ENCODE peak calls at places on chromosomes 3 and 15, in four cellular contexts. Y, T, J and V are unnamed samples.
A peak's percentile ranks its signal among the peaks of the same experiment; 100 is the strongest.

GRCh38 chr3:188214442-188214841 is 60.5 kb downstream of the LPP start:
- DNase-seq in Y (no peak), T (no peak), J (no peak), V (peak; percentile 74)

GRCh38 chr3:71129611-71130515 is 453.7 kb downstream of the FOXP1 start:
- DNase-seq in Y (peak; percentile 28), T (peak; percentile 72), J (no peak), V (no peak)

GRCh38 chr3:129690406-129690805 is 83.9 kb upstream of the PLXND1 start:
- DNase-seq in Y (peak; percentile 33), T (peak; percentile 50), J (no peak), V (peak; percentile 68)

GRCh38 chr15:51493892-51494291 is 128.7 kb downstream of the DMXL2 start:
- DNase-seq in Y (no peak), T (no peak), J (no peak), V (no peak)

GRCh38 chr3:98269846-98270245 is 5.8 kb downstream of the OR5H6 start:
- DNase-seq in Y (no peak), T (no peak), J (no peak), V (no peak)

GRCh38 chr3:499362-499761 is 302.8 kb downstream of the CHL1 start:
- DNase-seq in Y (no peak), T (no peak), J (no peak), V (no peak)

GRCh38 chr3:139937674-139938279 is 2.8 kb downstream of the CLSTN2 start:
- DNase-seq in Y (peak; percentile 80), T (peak; percentile 53), J (peak; percentile 56), V (peak; percentile 44)

GRCh38 chr15:55915876-55916567 is 77.4 kb downstream of the NEDD4 start:
- DNase-seq in Y (no peak), T (no peak), J (no peak), V (no peak)

GRCh38 chr3:193857996-193858395 is 265.0 kb downstream of the OPA1 start:
- DNase-seq in Y (no peak), T (no peak), J (no peak), V (no peak)

GRCh38 chr3:55143928-55144671 is 216.2 kb upstream of the LRTM1 start:
- DNase-seq in Y (no peak), T (peak; percentile 73), J (no peak), V (no peak)

GRCh38 chr15:40055576-40056293 is 16.8 kb upstream of the SRP14 start:
- DNase-seq in Y (no peak), T (no peak), J (peak; percentile 90), V (no peak)

GRCh38 chr3:10008588-10009344 is 17.5 kb upstream of the FANCD2 start:
- DNase-seq in Y (peak; percentile 92), T (peak; percentile 66), J (peak; percentile 92), V (peak; percentile 42)

GRCh38 chr15:27681038-27681437 is 418.1 kb downstream of the OCA2 start:
- DNase-seq in Y (no peak), T (no peak), J (no peak), V (peak; percentile 71)

GRCh38 chr3:49638445-49638844 is 35.7 kb upstream of the APEH start:
- DNase-seq in Y (no peak), T (peak; percentile 42), J (no peak), V (no peak)

GRCh38 chr3:188037116-188037718 is 116.7 kb upstream of the LPP start:
- DNase-seq in Y (peak; percentile 52), T (no peak), J (no peak), V (peak; percentile 42)

GRCh38 chr3:171556574-171557145 is 96.5 kb upstream of the TNIK start:
- DNase-seq in Y (no peak), T (no peak), J (no peak), V (no peak)

GRCh38 chr15:22950211-22950990 is 29.8 kb downstream of the CYFIP1 start:
- DNase-seq in Y (no peak), T (no peak), J (no peak), V (no peak)

GRCh38 chr3:136632625-136633081 is 119.5 kb downstream of the STAG1 start:
- DNase-seq in Y (no peak), T (no peak), J (no peak), V (no peak)

GRCh38 chr15:32091505-32092380 is 61.4 kb downstream of the CHRNA7 start:
- DNase-seq in Y (no peak), T (no peak), J (no peak), V (no peak)

GRCh38 chr3:49153349-49153912 is 12.7 kb downstream of the CCDC71 start:
- DNase-seq in Y (no peak), T (no peak), J (no peak), V (no peak)

GRCh38 chr3:122992628-122993570 is 34.7 kb downstream of the SEMA5B start:
- DNase-seq in Y (peak; percentile 40), T (no peak), J (peak; percentile 83), V (peak; percentile 46)

GRCh38 chr3:28215407-28215806 is 26.0 kb upstream of the CMC1 start:
- DNase-seq in Y (no peak), T (no peak), J (no peak), V (no peak)

GRCh38 chr3:2354702-2355101 is 256.0 kb downstream of the CNTN4 start:
- DNase-seq in Y (no peak), T (no peak), J (no peak), V (peak; percentile 48)

GRCh38 chr15:98419173-98419814 is 229.0 kb upstream of the IGF1R start:
- DNase-seq in Y (no peak), T (no peak), J (no peak), V (no peak)

GRCh38 chr15:41022487-41023090 is 69.3 kb downstream of the CHAC1 start:
- DNase-seq in Y (peak; percentile 36), T (peak; percentile 43), J (no peak), V (peak; percentile 47)

GRCh38 chr15:99092554-99093172 is 12.2 kb upstream of the SYNM start:
- DNase-seq in Y (no peak), T (no peak), J (no peak), V (no peak)

GRCh38 chr3:71461749-71462483 is 121.6 kb downstream of the FOXP1 start:
- DNase-seq in Y (no peak), T (no peak), J (no peak), V (no peak)

GRCh38 chr3:111809196-111809595 is 49.9 kb upstream of the PHLDB2 start:
- DNase-seq in Y (no peak), T (peak; percentile 78), J (no peak), V (no peak)

GRCh38 chr3:76715426-76715825 is 324.5 kb upstream of the ROBO2 start:
- DNase-seq in Y (no peak), T (no peak), J (no peak), V (no peak)

GRCh38 chr3:149536429-149536828 is 61.9 kb downstream of the TM4SF4 start:
- DNase-seq in Y (peak; percentile 59), T (peak; percentile 37), J (peak; percentile 74), V (no peak)

GRCh38 chr3:102536479-102536878 is 101.7 kb downstream of the ZPLD1 start:
- DNase-seq in Y (no peak), T (peak; percentile 16), J (no peak), V (peak; percentile 15)

GRCh38 chr3:120350431-120350941 is 1.3 kb upstream of the LRRC58 start:
- DNase-seq in Y (peak; percentile 38), T (no peak), J (no peak), V (no peak)

GRCh38 chr3:111610189-111610588 is 15.0 kb upstream of the ZBED2 start:
- DNase-seq in Y (no peak), T (no peak), J (no peak), V (no peak)

GRCh38 chr3:126850370-126851085 is 132.4 kb upstream of the PLXNA1 start:
- DNase-seq in Y (no peak), T (peak; percentile 57), J (no peak), V (no peak)

DNA sequence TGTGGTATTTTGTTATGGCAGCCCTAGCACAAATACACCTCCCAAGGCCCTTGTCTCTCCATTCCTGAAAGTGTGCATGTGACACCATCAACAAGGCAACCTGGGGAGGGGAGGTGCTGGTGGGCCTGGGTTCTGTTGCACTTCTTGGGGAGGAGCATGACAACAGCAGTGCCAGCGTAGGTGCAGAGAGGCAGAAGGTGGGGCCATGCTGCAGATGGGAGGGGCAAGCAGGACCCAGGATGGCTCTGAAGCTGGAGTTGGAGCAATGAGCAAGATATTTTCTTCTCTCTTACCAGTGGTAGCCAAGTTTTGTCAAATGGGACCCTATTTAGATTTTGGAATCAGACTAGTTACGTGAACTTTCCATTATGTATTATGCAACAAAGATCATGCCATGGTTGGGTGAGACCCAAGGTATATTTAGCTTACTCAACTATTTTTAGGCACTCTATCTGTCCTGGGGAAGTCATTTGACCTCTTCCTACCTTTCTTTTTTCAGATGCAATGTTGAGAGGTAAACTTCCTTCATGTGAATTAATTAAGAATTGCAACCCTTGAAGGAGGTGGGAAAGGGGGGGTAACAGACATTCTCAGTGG is 3.4 kb downstream of the FYCO1 start:
- DNase-seq in Y (no peak), T (no peak), J (no peak), V (peak; percentile 19)
- H3K27ac ChIP-seq in Y (no peak overlapping the region), T (no peak overlapping the region), J (peak overlapping the region; percentile 99), V (peak overlapping the region; percentile 98)

GRCh38 chr3:183222631-183223030 is 30.4 kb upstream of the B3GNT5 start:
- DNase-seq in Y (no peak), T (no peak), J (no peak), V (no peak)

GRCh38 chr3:183218826-183219225 is 34.2 kb upstream of the B3GNT5 start:
- DNase-seq in Y (no peak), T (no peak), J (no peak), V (no peak)

GRCh38 chr3:183224180-183224579 is 28.9 kb upstream of the B3GNT5 start:
- DNase-seq in Y (no peak), T (no peak), J (no peak), V (no peak)

GRCh38 chr3:183217548-183218321 is 35.3 kb upstream of the B3GNT5 start:
- DNase-seq in Y (no peak), T (no peak), J (no peak), V (no peak)

DNA sequence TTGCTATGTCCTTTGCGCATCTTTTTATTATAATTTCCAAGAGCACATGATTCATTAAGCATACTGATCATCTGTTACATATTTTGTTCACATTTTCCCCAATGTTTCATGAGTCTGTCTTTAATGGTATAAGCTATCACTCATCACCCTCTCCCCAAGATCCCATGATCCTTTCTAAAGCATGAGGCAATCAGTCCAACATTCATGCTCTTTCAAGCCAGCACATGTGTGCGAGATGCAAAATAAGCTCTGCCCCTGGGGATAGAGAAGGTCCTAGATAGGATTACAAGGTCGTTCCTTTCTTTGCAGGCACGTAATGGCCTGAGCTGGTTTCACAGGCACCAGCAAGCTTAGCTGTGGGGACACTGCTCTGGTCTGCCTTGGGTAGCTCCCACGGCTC is 32.2 kb upstream of the B3GNT5 start:
- DNase-seq in Y (no peak), T (no peak), J (no peak), V (no peak)
- H3K36me3 ChIP-seq in Y (no peaks in the 10 kb centered on the region), T (no peaks in the 10 kb centered on the region), J (no peaks in the 10 kb centered on the region), V (no peaks in the 10 kb centered on the region)

GRCh38 chr3:99902091-99902490 is 84.4 kb downstream of the CMSS1 start:
- DNase-seq in Y (no peak), T (peak; percentile 29), J (no peak), V (no peak)
- H3K4me3 ChIP-seq in Y (no peak overlapping the region), T (no peak overlapping the region), J (no peak overlapping the region), V (no peak overlapping the region)

GRCh38 chr3:169907944-169908343 is 3.4 kb upstream of the SAMD7 start:
- DNase-seq in Y (no peak), T (no peak), J (no peak), V (no peak)
- H3K27ac ChIP-seq in Y (no peak overlapping the region), T (no peak overlapping the region), J (no peak overlapping the region), V (no peak overlapping the region)

DNA sequence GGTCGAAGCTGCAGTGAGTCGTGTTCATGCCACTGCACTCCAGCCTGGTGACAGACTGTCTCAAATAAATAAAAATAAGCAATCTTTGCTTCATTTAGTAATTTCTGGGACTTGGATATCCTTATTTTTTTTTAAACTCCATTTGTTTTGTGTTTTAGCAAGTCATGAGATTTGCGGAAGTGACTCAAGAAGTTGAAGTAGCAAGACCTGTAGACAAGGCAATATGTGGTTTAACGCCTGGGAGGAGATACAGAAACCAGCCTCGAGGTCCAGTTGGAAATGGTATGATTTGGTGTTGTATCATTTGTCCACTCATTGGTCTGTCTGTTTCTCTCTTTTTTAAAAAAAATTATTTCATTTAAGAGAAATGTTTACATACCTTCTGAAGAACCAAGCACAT is 16.6 kb upstream of the RPLP1 start:
- DNase-seq in Y (no peak), T (no peak), J (no peak), V (no peak)
- H3K36me3 ChIP-seq in Y (no peaks in the 10 kb centered on the region), T (no peaks in the 10 kb centered on the region), J (no peaks in the 10 kb centered on the region), V (peaks cover 90% of the 10 kb centered on the region)